ENCODE peak calls at places on chromosomes 11 and 22, in seven cellular contexts. B is upper lobe of right lung, J is GM13976, X is B cell, Y is heart left ventricle, A is fibroblast of lung, T is neural progenitor cell. Z is an unnamed sample.

GRCh38 chr11:17719940-17720795 is 797 bp downstream of the MYOD1 start:
- DNase-seq in B (no peak), J (no peak), X (no peak), Y (no peak), A (no peak), T (peak; percentile 89), Z (no peak)

GRCh38 chr11:70067591-70068341 is 10.4 kb upstream of the ANO1 start:
- DNase-seq in B (no peak), J (peak; percentile 21), X (no peak), Y (no peak), A (no peak), T (peak; percentile 82), Z (peak; percentile 6)

GRCh38 chr11:134266841-134267251 is 9.3 kb upstream of the GLB1L3 start:
- DNase-seq in B (no peak), J (no peak), X (no peak), Y (no peak), A (peak; percentile 86), T (no peak), Z (no peak)

GRCh38 chr22:19038164-19038546 is 84.1 kb downstream of the DGCR2 start:
- DNase-seq in B (no peak), J (peak; percentile 24), X (no peak), Y (no peak), A (no peak), T (no peak), Z (no peak)

GRCh38 chr11:20105427-20105826 is 54.8 kb downstream of the DBX1 start:
- DNase-seq in B (no peak), J (no peak), X (no peak), Y (no peak), A (no peak), T (no peak), Z (no peak)

GRCh38 chr11:62143727-62144126 is 19.9 kb downstream of the INCENP start:
- DNase-seq in B (peak; percentile 43), J (no peak), X (no peak), Y (no peak), A (no peak), T (no peak), Z (peak; percentile 9)

GRCh38 chr22:23856721-23857605 is 712 bp upstream of the SLC2A11 start:
- DNase-seq in B (peak; percentile 77), J (no peak), X (peak; percentile 58), Y (peak; percentile 56), A (peak; percentile 31), T (peak; percentile 75), Z (no peak)

GRCh38 chr22:44130076-44130711 is 50.5 kb upstream of the PARVG start:
- DNase-seq in B (peak; percentile 40), J (no peak), X (no peak), Y (no peak), A (no peak), T (no peak), Z (no peak)

GRCh38 chr11:117369521-117369920 is 41.9 kb downstream of the CEP164 start:
- DNase-seq in B (no peak), J (no peak), X (no peak), Y (no peak), A (no peak), T (no peak), Z (no peak)

GRCh38 chr22:23249506-23250423 is 69.5 kb downstream of the BCR start:
- DNase-seq in B (no peak), J (no peak), X (no peak), Y (no peak), A (no peak), T (no peak), Z (no peak)

GRCh38 chr11:18106688-18107087 is 806 bp upstream of the SAAL1 start:
- DNase-seq in B (no peak), J (no peak), X (no peak), Y (no peak), A (peak; percentile 26), T (no peak), Z (no peak)

GRCh38 chr22:49072996-49073645 is 754.6 kb downstream of the BRD1 start:
- DNase-seq in B (peak; percentile 37), J (no peak), X (no peak), Y (no peak), A (no peak), T (no peak), Z (no peak)

GRCh38 chr11:120928506-120929062 is 95.3 kb upstream of the TBCEL start:
- DNase-seq in B (no peak), J (no peak), X (no peak), Y (no peak), A (no peak), T (no peak), Z (no peak)

GRCh38 chr11:69599502-69599901 is 41.5 kb upstream of the CCND1 start:
- DNase-seq in B (no peak), J (no peak), X (no peak), Y (no peak), A (no peak), T (peak; percentile 58), Z (no peak)

GRCh38 chr11:383431-383830 is 10.6 kb upstream of the PKP3 start:
- DNase-seq in B (no peak), J (no peak), X (no peak), Y (no peak), A (no peak), T (no peak), Z (no peak)

GRCh38 chr22:42404266-42404665 is 27.9 kb downstream of the NFAM1 start:
- DNase-seq in B (no peak), J (no peak), X (no peak), Y (no peak), A (no peak), T (no peak), Z (no peak)

GRCh38 chr22:25359601-25360261 is 140.3 kb downstream of the CRYBB2 start:
- DNase-seq in B (peak; percentile 58), J (no peak), X (no peak), Y (no peak), A (no peak), T (no peak), Z (no peak)

GRCh38 chr11:117830072-117830471 is 5.5 kb upstream of the FXYD2 start:
- DNase-seq in B (no peak), J (no peak), X (no peak), Y (no peak), A (no peak), T (no peak), Z (no peak)

GRCh38 chr11:131624526-131624925 is 254.1 kb downstream of the NTM start:
- DNase-seq in B (no peak), J (no peak), X (no peak), Y (no peak), A (no peak), T (no peak), Z (no peak)

GRCh38 chr11:67321313-67321871 is 18.1 kb downstream of the SSH3 start:
- DNase-seq in B (no peak), J (no peak), X (no peak), Y (no peak), A (no peak), T (no peak), Z (no peak)

GRCh38 chr11:35146074-35146521 is 7.1 kb downstream of the CD44 start:
- DNase-seq in B (no peak), J (peak; percentile 40), X (no peak), Y (no peak), A (no peak), T (no peak), Z (no peak)

DNA sequence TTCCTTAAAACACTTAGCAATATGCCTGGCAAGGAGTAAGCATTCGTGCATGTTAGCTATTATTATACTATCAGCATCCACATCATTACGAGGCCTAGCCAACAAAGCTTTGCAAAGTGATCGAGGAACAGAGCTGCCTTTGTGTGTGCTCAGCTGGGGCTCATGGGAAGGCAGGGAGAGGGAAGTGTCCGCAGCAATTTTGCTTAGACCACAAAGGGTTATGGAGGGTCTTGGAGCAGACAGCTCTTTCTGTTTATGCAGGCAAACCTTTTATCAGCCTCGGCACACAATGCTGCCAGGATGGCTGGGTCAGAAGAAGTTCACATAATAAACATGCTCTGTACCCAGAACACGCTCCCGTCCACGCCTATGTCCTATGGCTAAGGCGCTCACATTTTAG is 10.9 kb upstream of the DKK3 start:
- DNase-seq in B (no peak), J (no peak), X (no peak), Y (no peak), A (peak; percentile 79), T (peak; percentile 33), Z (no peak)
- TF ChIP-seq CTCF in B (no peak), J (no peak), X (no peak), Y (no peak), A (no peak), T (no peak), Z (no peak)

GRCh38 chr22:31622980-31623379 is 39.0 kb downstream of the PISD start:
- DNase-seq in B (no peak), J (no peak), X (no peak), Y (no peak), A (no peak), T (no peak), Z (no peak)

GRCh38 chr22:31619611-31620300 is 42.3 kb downstream of the PISD start:
- DNase-seq in B (no peak), J (no peak), X (peak; percentile 23), Y (no peak), A (no peak), T (no peak), Z (no peak)

GRCh38 chr22:31623634-31624312 is 38.2 kb downstream of the PISD start:
- DNase-seq in B (no peak), J (no peak), X (peak; percentile 30), Y (no peak), A (no peak), T (no peak), Z (no peak)

GRCh38 chr22:31620756-31621480 is 41.1 kb downstream of the PISD start:
- DNase-seq in B (no peak), J (no peak), X (peak; percentile 20), Y (no peak), A (no peak), T (no peak), Z (no peak)

GRCh38 chr22:31621507-31622160 is 40.4 kb downstream of the PISD start:
- DNase-seq in B (no peak), J (no peak), X (no peak), Y (no peak), A (no peak), T (no peak), Z (no peak)
- TF ChIP-seq CTCF in B (no peak), J (no peak), X (no peak), Y (no peak), A (no peak), T (no peak), Z (no peak)

DNA sequence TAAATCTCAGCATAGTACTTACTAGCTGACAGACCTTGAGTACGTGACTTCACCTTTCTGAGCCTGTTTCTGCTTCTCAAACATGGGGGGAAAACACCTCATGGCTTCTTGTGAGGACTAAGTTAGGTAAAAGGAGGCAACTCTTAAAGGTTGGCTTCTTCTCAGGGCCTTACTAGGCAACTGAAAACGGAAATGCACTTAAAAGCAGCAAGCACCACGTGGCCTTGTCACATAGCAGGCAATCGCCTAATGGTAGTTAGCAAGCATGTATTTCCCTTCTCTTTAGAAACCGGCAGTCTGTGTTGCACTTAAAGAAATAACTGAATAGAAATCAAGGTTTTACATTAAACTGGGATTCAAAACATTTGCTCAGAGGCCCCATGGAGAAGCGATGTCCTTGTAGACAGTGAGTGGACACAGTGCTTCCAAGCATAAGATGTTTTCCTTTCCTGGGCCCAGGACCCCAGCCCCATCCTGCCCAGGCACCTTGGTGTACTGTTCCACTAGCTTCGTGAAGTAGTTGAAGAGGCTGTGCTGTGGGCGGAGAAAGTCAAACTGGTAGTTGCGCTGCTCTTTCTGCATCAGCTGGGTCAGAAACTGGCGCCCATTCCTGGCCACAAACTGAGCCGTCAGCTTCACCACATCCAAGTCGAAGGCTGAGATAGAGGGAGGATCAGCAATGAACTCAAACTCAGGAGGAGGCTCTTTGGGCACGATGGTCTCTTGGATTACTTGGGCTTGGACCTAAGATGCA is 12.1 kb downstream of the SF3A1 start:
- DNase-seq in B (no peak), J (no peak), X (no peak), Y (no peak), A (no peak), T (no peak), Z (no peak)
- TF ChIP-seq CTCF in B (no peak), J (no peak), X (no peak), Y (no peak), A (no peak), T (no peak), Z (no peak)

GRCh38 chr22:17357688-17358087 is 11.6 kb upstream of the CECR2 start:
- DNase-seq in B (no peak), J (no peak), X (no peak), Y (no peak), A (no peak), T (peak; percentile 51), Z (no peak)
- TF ChIP-seq CTCF in B (no peak), J (no peak), X (no peak), Y (no peak), A (no peak), T (no peak), Z (no peak)